ENCODE peak calls at places on chromosomes 13 and 19, in eight cellular contexts. One of them, this sample, is unnamed.

GRCh38 chr13:85163063-85163462 is 636.2 kb downstream of the SLITRK6 start:
- DNase-seq in NCI-H345: no peak
- DNase-seq in stimulated activated CD4-positive, alpha-beta T cell treated with anti-CD3 and anti-CD28 coated beads, Interleukin-2, amount 100 ng/mL, for 48 hours: no peak
- DNase-seq in fibroblast of the aortic adventitia: no peak
- DNase-seq in activated CD4-positive, alpha-beta T cell treated with anti-CD3 and anti-CD28 coated beads for 1 hour: no peak
- DNase-seq in left cardiac atrium: no peak
- DNase-seq in psoas muscle: no peak
- DNase-seq in bronchial epithelial cell: no peak
- DNase-seq in this sample: no peak

GRCh38 chr13:66501187-66501586 is 728.9 kb downstream of the PCDH9 start:
- DNase-seq in fibroblast of the aortic adventitia: peak
- DNase-seq in bronchial epithelial cell: peak
- DNase-seq in psoas muscle: no peak
- DNase-seq in activated CD4-positive, alpha-beta T cell treated with anti-CD3 and anti-CD28 coated beads for 1 hour: no peak
- DNase-seq in stimulated activated CD4-positive, alpha-beta T cell treated with anti-CD3 and anti-CD28 coated beads, Interleukin-2, amount 100 ng/mL, for 48 hours: no peak
- DNase-seq in NCI-H345: no peak
- DNase-seq in left cardiac atrium: no peak
- DNase-seq in this sample: peak

GRCh38 chr13:109251958-109252357 is 534.4 kb downstream of the IRS2 start:
- DNase-seq in fibroblast of the aortic adventitia: peak
- DNase-seq in activated CD4-positive, alpha-beta T cell treated with anti-CD3 and anti-CD28 coated beads for 1 hour: no peak
- DNase-seq in bronchial epithelial cell: no peak
- DNase-seq in left cardiac atrium: no peak
- DNase-seq in psoas muscle: no peak
- DNase-seq in stimulated activated CD4-positive, alpha-beta T cell treated with anti-CD3 and anti-CD28 coated beads, Interleukin-2, amount 100 ng/mL, for 48 hours: no peak
- DNase-seq in NCI-H345: no peak
- DNase-seq in this sample: no peak

GRCh38 chr19:33443638-33444195 is 70.2 kb downstream of the CEBPG start:
- DNase-seq in fibroblast of the aortic adventitia: no peak
- DNase-seq in bronchial epithelial cell: no peak
- DNase-seq in left cardiac atrium: peak
- DNase-seq in NCI-H345: no peak
- DNase-seq in stimulated activated CD4-positive, alpha-beta T cell treated with anti-CD3 and anti-CD28 coated beads, Interleukin-2, amount 100 ng/mL, for 48 hours: no peak
- DNase-seq in activated CD4-positive, alpha-beta T cell treated with anti-CD3 and anti-CD28 coated beads for 1 hour: no peak
- DNase-seq in psoas muscle: peak
- DNase-seq in this sample: no peak

GRCh38 chr13:47426126-47426849 is 529.4 kb upstream of the HTR2A start:
- DNase-seq in psoas muscle: no peak
- DNase-seq in activated CD4-positive, alpha-beta T cell treated with anti-CD3 and anti-CD28 coated beads for 1 hour: no peak
- DNase-seq in fibroblast of the aortic adventitia: peak
- DNase-seq in NCI-H345: peak
- DNase-seq in left cardiac atrium: peak
- DNase-seq in stimulated activated CD4-positive, alpha-beta T cell treated with anti-CD3 and anti-CD28 coated beads, Interleukin-2, amount 100 ng/mL, for 48 hours: no peak
- DNase-seq in bronchial epithelial cell: peak
- DNase-seq in this sample: no peak

GRCh38 chr13:48818495-48818961 is 157.2 kb upstream of the FNDC3A start:
- DNase-seq in NCI-H345: no peak
- DNase-seq in bronchial epithelial cell: peak
- DNase-seq in stimulated activated CD4-positive, alpha-beta T cell treated with anti-CD3 and anti-CD28 coated beads, Interleukin-2, amount 100 ng/mL, for 48 hours: no peak
- DNase-seq in left cardiac atrium: no peak
- DNase-seq in fibroblast of the aortic adventitia: peak
- DNase-seq in psoas muscle: no peak
- DNase-seq in activated CD4-positive, alpha-beta T cell treated with anti-CD3 and anti-CD28 coated beads for 1 hour: no peak
- DNase-seq in this sample: no peak

GRCh38 chr19:55406869-55407624 is 541 bp downstream of the UBE2S start:
- DNase-seq in activated CD4-positive, alpha-beta T cell treated with anti-CD3 and anti-CD28 coated beads for 1 hour: no peak
- DNase-seq in fibroblast of the aortic adventitia: peak
- DNase-seq in stimulated activated CD4-positive, alpha-beta T cell treated with anti-CD3 and anti-CD28 coated beads, Interleukin-2, amount 100 ng/mL, for 48 hours: no peak
- DNase-seq in left cardiac atrium: peak
- DNase-seq in psoas muscle: peak
- DNase-seq in bronchial epithelial cell: no peak
- DNase-seq in NCI-H345: no peak
- DNase-seq in this sample: no peak

GRCh38 chr19:48568345-48568886 is 16.4 kb downstream of the SULT2B1 start:
- DNase-seq in fibroblast of the aortic adventitia: peak
- DNase-seq in left cardiac atrium: peak
- DNase-seq in activated CD4-positive, alpha-beta T cell treated with anti-CD3 and anti-CD28 coated beads for 1 hour: no peak
- DNase-seq in psoas muscle: peak
- DNase-seq in bronchial epithelial cell: peak
- DNase-seq in NCI-H345: no peak
- DNase-seq in stimulated activated CD4-positive, alpha-beta T cell treated with anti-CD3 and anti-CD28 coated beads, Interleukin-2, amount 100 ng/mL, for 48 hours: no peak
- DNase-seq in this sample: peak

GRCh38 chr19:38569368-38569983 is 48.3 kb downstream of the MAP4K1 start:
- DNase-seq in NCI-H345: no peak
- DNase-seq in psoas muscle: no peak
- DNase-seq in stimulated activated CD4-positive, alpha-beta T cell treated with anti-CD3 and anti-CD28 coated beads, Interleukin-2, amount 100 ng/mL, for 48 hours: no peak
- DNase-seq in activated CD4-positive, alpha-beta T cell treated with anti-CD3 and anti-CD28 coated beads for 1 hour: no peak
- DNase-seq in bronchial epithelial cell: no peak
- DNase-seq in left cardiac atrium: no peak
- DNase-seq in fibroblast of the aortic adventitia: no peak
- DNase-seq in this sample: no peak

GRCh38 chr19:4337906-4338440 is 654 bp downstream of the STAP2 start:
- DNase-seq in psoas muscle: no peak
- DNase-seq in left cardiac atrium: no peak
- DNase-seq in fibroblast of the aortic adventitia: peak
- DNase-seq in NCI-H345: no peak
- DNase-seq in stimulated activated CD4-positive, alpha-beta T cell treated with anti-CD3 and anti-CD28 coated beads, Interleukin-2, amount 100 ng/mL, for 48 hours: no peak
- DNase-seq in activated CD4-positive, alpha-beta T cell treated with anti-CD3 and anti-CD28 coated beads for 1 hour: no peak
- DNase-seq in bronchial epithelial cell: no peak
- DNase-seq in this sample: no peak

GRCh38 chr19:13102416-13102665 is 317 bp downstream of the LYL1 start:
- DNase-seq in bronchial epithelial cell: no peak
- DNase-seq in left cardiac atrium: no peak
- DNase-seq in NCI-H345: no peak
- DNase-seq in fibroblast of the aortic adventitia: no peak
- DNase-seq in stimulated activated CD4-positive, alpha-beta T cell treated with anti-CD3 and anti-CD28 coated beads, Interleukin-2, amount 100 ng/mL, for 48 hours: no peak
- DNase-seq in activated CD4-positive, alpha-beta T cell treated with anti-CD3 and anti-CD28 coated beads for 1 hour: no peak
- DNase-seq in psoas muscle: no peak
- DNase-seq in this sample: no peak

GRCh38 chr13:110877737-110878136 is 37.1 kb downstream of the ANKRD10 start:
- DNase-seq in fibroblast of the aortic adventitia: no peak
- DNase-seq in stimulated activated CD4-positive, alpha-beta T cell treated with anti-CD3 and anti-CD28 coated beads, Interleukin-2, amount 100 ng/mL, for 48 hours: no peak
- DNase-seq in bronchial epithelial cell: no peak
- DNase-seq in NCI-H345: no peak
- DNase-seq in activated CD4-positive, alpha-beta T cell treated with anti-CD3 and anti-CD28 coated beads for 1 hour: no peak
- DNase-seq in psoas muscle: no peak
- DNase-seq in left cardiac atrium: no peak
- DNase-seq in this sample: no peak

GRCh38 chr19:28687296-28687695 is 525.7 kb downstream of the UQCRFS1 start:
- DNase-seq in psoas muscle: no peak
- DNase-seq in bronchial epithelial cell: no peak
- DNase-seq in activated CD4-positive, alpha-beta T cell treated with anti-CD3 and anti-CD28 coated beads for 1 hour: no peak
- DNase-seq in NCI-H345: no peak
- DNase-seq in fibroblast of the aortic adventitia: no peak
- DNase-seq in left cardiac atrium: no peak
- DNase-seq in stimulated activated CD4-positive, alpha-beta T cell treated with anti-CD3 and anti-CD28 coated beads, Interleukin-2, amount 100 ng/mL, for 48 hours: no peak
- DNase-seq in this sample: no peak

GRCh38 chr19:36489920-36490415 is 607 bp upstream of the ZNF566 start:
- DNase-seq in bronchial epithelial cell: no peak
- DNase-seq in left cardiac atrium: peak
- DNase-seq in activated CD4-positive, alpha-beta T cell treated with anti-CD3 and anti-CD28 coated beads for 1 hour: no peak
- DNase-seq in fibroblast of the aortic adventitia: peak
- DNase-seq in psoas muscle: peak
- DNase-seq in NCI-H345: peak
- DNase-seq in stimulated activated CD4-positive, alpha-beta T cell treated with anti-CD3 and anti-CD28 coated beads, Interleukin-2, amount 100 ng/mL, for 48 hours: peak
- DNase-seq in this sample: peak

GRCh38 chr13:110327036-110327790 is 20.1 kb downstream of the COL4A2 start:
- DNase-seq in left cardiac atrium: no peak
- DNase-seq in NCI-H345: peak
- DNase-seq in psoas muscle: no peak
- DNase-seq in bronchial epithelial cell: no peak
- DNase-seq in activated CD4-positive, alpha-beta T cell treated with anti-CD3 and anti-CD28 coated beads for 1 hour: no peak
- DNase-seq in fibroblast of the aortic adventitia: no peak
- DNase-seq in stimulated activated CD4-positive, alpha-beta T cell treated with anti-CD3 and anti-CD28 coated beads, Interleukin-2, amount 100 ng/mL, for 48 hours: no peak
- DNase-seq in this sample: no peak